ENCODE peak calls at places on chromosomes 2 and 18, in four cellular contexts. S is GM12878, Q is uterus, A is tibial nerve. B is an unnamed sample.

GRCh38 chr2:176656055-176656775 is 387.0 kb downstream of the MTX2 start:
- DNase-seq in Q (no peak), A (no peak), S (no peak), B (no peak)

GRCh38 chr18:22563098-22563707 is 145.5 kb upstream of the CTAGE1 start:
- DNase-seq in A (peak; percentile 40), S (peak; percentile 3), Q (no peak), B (no peak)

GRCh38 chr18:3994061-3994687 is 460.9 kb downstream of the DLGAP1 start:
- DNase-seq in Q (no peak), A (no peak), S (no peak), B (no peak)

GRCh38 chr18:77054288-77054605 is 78.3 kb downstream of the MBP start:
- DNase-seq in Q (no peak), S (no peak), A (no peak), B (no peak)

GRCh38 chr2:19120941-19121750 is 237.3 kb downstream of the OSR1 start:
- DNase-seq in A (peak; percentile 44), S (no peak), Q (no peak), B (no peak)

GRCh38 chr2:191856111-191856876 is 9.4 kb upstream of the CAVIN2 start:
- DNase-seq in A (no peak), S (no peak), Q (no peak), B (no peak)

GRCh38 chr18:23201741-23202140 is 66.5 kb downstream of the CABLES1 start:
- DNase-seq in A (no peak), Q (no peak), S (no peak), B (no peak)

GRCh38 chr2:37375721-37376399 is 31.4 kb downstream of the QPCT start:
- DNase-seq in Q (no peak), A (no peak), S (no peak), B (no peak)

GRCh38 chr2:71129114-71129890 is 727 bp downstream of the MCEE start:
- DNase-seq in S (no peak), Q (no peak), A (peak; percentile 5), B (no peak)

GRCh38 chr18:28189400-28190239 is 12.7 kb upstream of the CDH2 start:
- DNase-seq in A (peak; percentile 17), S (peak; percentile 5), Q (no peak), B (no peak)

GRCh38 chr18:58097127-58097906 is 53.3 kb downstream of the NEDD4L start:
- DNase-seq in Q (no peak), A (no peak), S (no peak), B (no peak)

GRCh38 chr2:63814114-63814513 is 27.6 kb upstream of the UGP2 start:
- DNase-seq in Q (no peak), A (no peak), S (no peak), B (no peak)

GRCh38 chr2:239273280-239274234 is 127.3 kb downstream of the HDAC4 start:
- DNase-seq in S (no peak), Q (peak; percentile 17), A (no peak), B (no peak)

GRCh38 chr2:239275871-239276812 is 124.7 kb downstream of the HDAC4 start:
- DNase-seq in Q (peak; percentile 65), A (peak; percentile 52), S (no peak), B (peak; percentile 94)

GRCh38 chr2:239272626-239273025 is 128.2 kb downstream of the HDAC4 start:
- DNase-seq in A (no peak), Q (peak; percentile 8), S (no peak), B (no peak)

GRCh38 chr2:239275037-239275685 is 125.7 kb downstream of the HDAC4 start:
- DNase-seq in Q (peak; percentile 63), S (no peak), A (peak; percentile 77), B (peak; percentile 96)

DNA sequence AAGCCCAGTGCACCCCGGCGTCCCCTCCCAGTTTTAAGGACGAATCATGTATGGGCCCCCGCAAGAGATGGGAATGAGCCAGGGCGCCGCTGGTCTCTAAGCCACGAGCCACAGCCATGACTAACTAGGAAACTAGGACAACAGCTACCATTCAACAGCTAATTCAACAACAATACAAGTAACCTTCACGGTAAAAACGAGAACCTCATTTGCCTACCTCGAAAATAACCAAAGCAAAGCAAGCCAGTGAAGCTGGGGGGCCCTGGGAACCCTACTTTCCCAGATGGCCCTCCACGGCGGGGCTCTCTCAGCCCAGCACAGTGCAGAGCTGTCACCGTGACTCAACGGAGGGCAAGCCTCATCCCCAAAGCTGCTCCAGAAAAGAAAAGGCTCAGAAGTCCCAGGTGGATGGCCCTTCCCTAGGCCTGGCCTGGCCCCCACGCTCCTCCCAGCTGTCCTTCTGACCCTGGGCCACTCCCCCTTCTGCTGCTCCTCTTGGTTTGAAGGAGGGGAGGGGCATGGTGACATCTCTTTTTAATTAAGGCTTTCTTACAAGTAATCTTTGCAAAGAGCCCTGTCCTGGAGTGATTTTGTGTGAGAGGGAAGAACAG is 126.3 kb downstream of the HDAC4 start:
- DNase-seq in S (no peak), A (peak; percentile 53), Q (peak; percentile 55), B (peak; percentile 84)
- TF ChIP-seq POLR2A in S (no peak), A (no peak), Q (no peak), B (no peak)

DNA sequence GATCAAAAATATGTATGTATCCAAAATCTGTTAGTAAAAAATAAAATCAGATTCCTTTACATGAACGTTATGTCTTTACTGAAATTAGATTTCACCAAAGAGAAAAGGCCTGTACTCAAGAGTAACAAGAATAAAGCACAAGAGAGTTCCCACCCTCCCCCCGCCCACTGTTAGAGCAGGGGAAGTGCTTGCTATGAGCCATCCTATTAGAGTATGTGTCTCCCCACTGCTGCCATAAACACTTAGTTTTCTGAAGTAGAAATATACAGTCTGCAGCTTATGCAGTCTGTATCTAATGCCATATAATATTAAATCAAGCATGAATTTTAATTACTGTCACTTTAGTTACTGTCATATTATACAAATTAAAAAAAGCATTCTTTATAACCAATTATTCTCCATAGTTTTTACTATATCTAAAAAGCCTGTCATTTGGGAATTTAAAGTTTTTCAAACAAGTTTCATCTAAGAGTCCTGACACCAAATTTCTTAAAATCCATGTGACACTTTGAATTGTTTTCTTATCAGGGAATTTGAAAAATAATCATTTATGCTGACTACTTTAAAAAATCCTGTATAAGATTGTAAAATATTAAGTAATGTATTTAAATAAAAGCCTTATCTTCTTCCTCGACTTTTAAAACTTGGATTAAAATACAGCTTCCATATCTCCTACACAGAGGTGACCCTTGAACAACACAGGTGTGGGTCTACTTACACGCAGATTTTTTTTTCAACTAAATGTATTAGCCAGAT is 51.8 kb upstream of the GPR75 start:
- DNase-seq in Q (no peak), A (no peak), S (no peak), B (no peak)
- H3K27ac ChIP-seq in Q (no peak overlapping the region), A (no peak overlapping the region), S (no peak overlapping the region), B (no peak overlapping the region)

GRCh38 chr2:62705007-62705829 is at the start of gene EHBP1:
- DNase-seq in A (peak; percentile 97), Q (peak; percentile 99), S (peak; percentile 95), B (peak; percentile 98)
- TF ChIP-seq POLR2A in A (peak; percentile 76), Q (peak; percentile 78), S (peak; percentile 84), B (peak; percentile 53)

GRCh38 chr2:65228249-65228750 is 669 bp downstream of the ACTR2 start:
- DNase-seq in Q (no peak), S (peak; percentile 46), A (peak; percentile 25), B (no peak)

GRCh38 chr2:65231121-65231520 is 3.5 kb downstream of the ACTR2 start:
- DNase-seq in Q (no peak), A (no peak), S (no peak), B (no peak)

GRCh38 chr2:65232636-65233035 is 5.0 kb downstream of the ACTR2 start:
- DNase-seq in Q (no peak), S (no peak), A (no peak), B (no peak)

GRCh38 chr2:65227471-65228248 is at the start of gene ACTR2:
- DNase-seq in Q (peak; percentile 96), A (peak; percentile 86), S (peak; percentile 90), B (peak; percentile 94)

GRCh38 chr2:65231892-65232477 is 4.4 kb downstream of the ACTR2 start:
- DNase-seq in S (no peak), Q (no peak), A (no peak), B (no peak)
- H3K27ac ChIP-seq in S (peak overlapping the region; percentile 93), Q (no peak overlapping the region), A (no peak overlapping the region), B (no peak overlapping the region)

DNA sequence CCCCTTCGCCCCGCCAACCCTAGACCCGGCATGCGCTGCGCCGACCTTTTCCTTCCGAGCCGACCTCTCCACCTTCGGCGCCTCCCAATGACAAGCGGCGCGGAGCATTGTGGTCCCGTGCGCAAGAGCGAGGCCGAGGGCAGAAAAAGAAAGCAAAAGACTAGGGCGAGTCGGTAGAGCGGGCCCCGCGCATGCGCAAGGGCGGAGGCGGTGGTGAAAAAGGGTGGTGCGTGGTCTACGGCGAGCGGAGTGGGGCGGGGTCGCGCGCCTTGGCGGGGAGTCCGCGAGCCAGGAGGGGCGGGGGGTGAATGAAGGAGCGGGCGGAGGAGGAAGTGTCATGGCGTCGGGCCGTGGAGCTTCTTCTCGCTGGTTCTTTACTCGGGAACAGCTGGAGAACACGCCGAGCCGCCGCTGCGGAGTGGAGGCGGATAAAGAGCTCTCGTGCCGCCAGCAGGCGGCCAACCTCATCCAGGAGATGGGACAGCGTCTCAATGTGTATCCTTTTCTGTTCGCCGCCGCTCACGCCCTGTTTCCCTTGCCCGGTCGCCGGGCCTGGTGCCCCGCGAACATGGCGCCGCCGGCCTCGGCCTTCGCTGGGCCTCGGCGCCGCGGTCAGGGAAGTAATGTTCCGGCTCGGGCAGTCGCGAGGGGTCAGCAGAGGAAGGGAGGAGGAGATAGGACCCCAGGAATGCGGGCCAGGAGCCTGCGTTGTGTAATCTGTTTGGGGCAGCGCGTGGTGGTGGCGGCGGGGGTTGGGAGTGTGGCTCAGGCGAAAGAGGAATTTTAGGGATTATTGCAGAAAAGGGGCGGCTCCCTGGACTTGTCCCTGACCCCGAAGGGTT is at the start of gene CCNT2:
- DNase-seq in A (peak; percentile 95), S (peak; percentile 95), Q (peak; percentile 99), B (peak; percentile 97)
- TF ChIP-seq POLR2A in A (no peak), S (peak; percentile 91), Q (peak; percentile 31), B (peak; percentile 17)

GRCh38 chr2:39484620-39485495 is 47.8 kb upstream of the MAP4K3 start:
- DNase-seq in S (no peak), A (no peak), Q (no peak), B (no peak)
- H3K27ac ChIP-seq in S (no peak overlapping the region), A (no peak overlapping the region), Q (no peak overlapping the region), B (no peak overlapping the region)

GRCh38 chr2:16103614-16104344 is 163.4 kb downstream of the MYCN start:
- DNase-seq in Q (no peak), S (no peak), A (no peak), B (no peak)

GRCh38 chr2:16105664-16106281 is 165.4 kb downstream of the MYCN start:
- DNase-seq in Q (no peak), A (no peak), S (no peak), B (no peak)

GRCh38 chr2:16102976-16103380 is 162.6 kb downstream of the MYCN start:
- DNase-seq in S (no peak), A (no peak), Q (no peak), B (no peak)

GRCh38 chr2:16105178-16105663 is 164.9 kb downstream of the MYCN start:
- DNase-seq in S (no peak), A (no peak), Q (no peak), B (no peak)

GRCh38 chr2:16104345-16105177 is 164.2 kb downstream of the MYCN start:
- DNase-seq in Q (no peak), A (no peak), S (no peak), B (no peak)
- TF ChIP-seq POLR2A in Q (no peak), A (no peak), S (no peak), B (no peak)

DNA sequence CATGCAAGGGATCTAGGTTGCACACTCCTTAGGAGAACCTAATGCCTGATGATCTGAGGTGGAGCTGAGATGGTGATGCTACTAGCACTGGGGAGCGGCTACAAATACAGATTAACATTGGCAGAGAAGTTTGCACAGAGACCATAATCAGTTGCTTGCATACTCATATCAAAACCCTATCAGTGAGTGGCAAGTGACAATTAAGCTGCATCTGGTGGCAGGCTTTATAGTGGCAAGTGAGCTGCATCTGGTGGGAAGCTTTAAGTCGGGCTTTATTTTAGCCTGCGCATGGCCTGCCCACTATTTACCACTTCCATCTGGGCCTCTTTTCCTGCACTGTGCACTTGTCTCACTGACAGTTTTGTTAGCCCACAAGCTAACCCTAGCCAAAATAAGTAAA is 141.0 kb upstream of the B3GNT2 start:
- DNase-seq in S (no peak), Q (no peak), A (no peak), B (no peak)
- H3K27ac ChIP-seq in S (no peak overlapping the region), Q (no peak overlapping the region), A (no peak overlapping the region), B (no peak overlapping the region)